ENCODE peak calls at places on chromosomes 6 and 20, in five cellular contexts. One of them, this sample, is unnamed. For H3K27me3, the result is how much of the 10 kb centered on the place peaks cover.

GRCh38 chr6:113857565-113858066 is 471 bp downstream of the MARCKS start:
- DNase-seq in lung: no peak
- DNase-seq in neural progenitor cell: peak
- DNase-seq in PC-9: peak
- DNase-seq in heart left ventricle: no peak
- DNase-seq in this sample: no peak

GRCh38 chr6:44257007-44257752 is at the start of gene SLC35B2:
- DNase-seq in lung: no peak
- DNase-seq in neural progenitor cell: peak
- DNase-seq in PC-9: peak
- DNase-seq in heart left ventricle: peak
- DNase-seq in this sample: peak

GRCh38 chr6:53793318-53793975 is 1.4 kb upstream of the LRRC1 start:
- DNase-seq in lung: peak
- DNase-seq in neural progenitor cell: peak
- DNase-seq in PC-9: peak
- DNase-seq in heart left ventricle: peak
- DNase-seq in this sample: no peak

GRCh38 chr20:53707341-53708102 is 113.9 kb upstream of the ZNF217 start:
- DNase-seq in lung: no peak
- DNase-seq in neural progenitor cell: no peak
- DNase-seq in PC-9: no peak
- DNase-seq in heart left ventricle: no peak
- DNase-seq in this sample: no peak

GRCh38 chr20:62740286-62741141 is 31.9 kb downstream of the NTSR1 start:
- DNase-seq in lung: peak
- DNase-seq in neural progenitor cell: no peak
- DNase-seq in PC-9: peak
- DNase-seq in heart left ventricle: peak
- DNase-seq in this sample: peak

GRCh38 chr20:46049190-46049589 is 20.2 kb downstream of the SLC12A5 start:
- DNase-seq in lung: no peak
- DNase-seq in neural progenitor cell: no peak
- DNase-seq in PC-9: no peak
- DNase-seq in heart left ventricle: no peak
- DNase-seq in this sample: no peak

GRCh38 chr6:166343157-166343502 is 785 bp upstream of the SFT2D1 start:
- DNase-seq in lung: no peak
- DNase-seq in neural progenitor cell: no peak
- DNase-seq in PC-9: no peak
- DNase-seq in heart left ventricle: no peak
- DNase-seq in this sample: no peak

GRCh38 chr6:160810238-160810637 is 108.2 kb downstream of the PLG start:
- DNase-seq in lung: no peak
- DNase-seq in neural progenitor cell: no peak
- DNase-seq in PC-9: no peak
- DNase-seq in heart left ventricle: no peak
- DNase-seq in this sample: no peak

GRCh38 chr6:48765352-48765961 is 654.5 kb upstream of the PTCHD4 start:
- DNase-seq in lung: peak
- DNase-seq in neural progenitor cell: peak
- DNase-seq in PC-9: peak
- DNase-seq in heart left ventricle: peak
- DNase-seq in this sample: no peak

GRCh38 chr6:115545410-115545986 is 515.2 kb downstream of the FRK start:
- DNase-seq in lung: no peak
- DNase-seq in neural progenitor cell: peak
- DNase-seq in PC-9: peak
- DNase-seq in heart left ventricle: no peak
- DNase-seq in this sample: no peak

GRCh38 chr20:63624486-63624885 is 2.4 kb downstream of the GMEB2 start:
- DNase-seq in lung: no peak
- DNase-seq in neural progenitor cell: peak
- DNase-seq in PC-9: no peak
- DNase-seq in heart left ventricle: peak
- DNase-seq in this sample: no peak

GRCh38 chr20:60695223-60695622 is 556.8 kb upstream of the CDH4 start:
- DNase-seq in lung: no peak
- DNase-seq in neural progenitor cell: no peak
- DNase-seq in PC-9: no peak
- DNase-seq in heart left ventricle: no peak
- DNase-seq in this sample: no peak

GRCh38 chr20:58892932-58893224 is 40.4 kb downstream of the GNAS start:
- DNase-seq in lung: no peak
- DNase-seq in neural progenitor cell: no peak
- DNase-seq in PC-9: no peak
- DNase-seq in heart left ventricle: no peak
- DNase-seq in this sample: no peak

GRCh38 chr20:50193851-50194830 is 3.5 kb downstream of the CEBPB start:
- DNase-seq in lung: no peak
- DNase-seq in neural progenitor cell: peak
- DNase-seq in PC-9: peak
- DNase-seq in heart left ventricle: no peak
- DNase-seq in this sample: no peak

GRCh38 chr6:118705799-118706481 is 54.5 kb upstream of the CEP85L start:
- DNase-seq in lung: no peak
- DNase-seq in neural progenitor cell: peak
- DNase-seq in PC-9: peak
- DNase-seq in heart left ventricle: no peak
- DNase-seq in this sample: no peak

GRCh38 chr20:58850693-58851174 is at the start of gene GNAS-AS1:
- DNase-seq in lung: peak
- DNase-seq in neural progenitor cell: peak
- DNase-seq in PC-9: peak
- DNase-seq in heart left ventricle: peak
- DNase-seq in this sample: peak

GRCh38 chr6:146985111-146985510 is 219.1 kb upstream of the STXBP5 start:
- DNase-seq in lung: no peak
- DNase-seq in neural progenitor cell: peak
- DNase-seq in PC-9: no peak
- DNase-seq in heart left ventricle: no peak
- DNase-seq in this sample: no peak

GRCh38 chr20:35264755-35265154 is 13.2 kb downstream of the MMP24OS start:
- DNase-seq in lung: no peak
- DNase-seq in neural progenitor cell: no peak
- DNase-seq in PC-9: peak
- DNase-seq in heart left ventricle: no peak
- DNase-seq in this sample: no peak

GRCh38 chr6:159892053-159892452 is 1.3 kb downstream of the MAS1 start:
- DNase-seq in lung: no peak
- DNase-seq in neural progenitor cell: no peak
- DNase-seq in PC-9: no peak
- DNase-seq in heart left ventricle: no peak
- DNase-seq in this sample: no peak

GRCh38 chr6:11718031-11718430 is 60.6 kb downstream of the ADTRP start:
- DNase-seq in lung: no peak
- DNase-seq in neural progenitor cell: no peak
- DNase-seq in PC-9: no peak
- DNase-seq in heart left ventricle: no peak
- DNase-seq in this sample: no peak

GRCh38 chr6:20640181-20640580 is 105.9 kb downstream of the CDKAL1 start:
- DNase-seq in lung: no peak
- DNase-seq in neural progenitor cell: no peak
- DNase-seq in PC-9: no peak
- DNase-seq in heart left ventricle: no peak
- DNase-seq in this sample: no peak

GRCh38 chr6:583116-583515 is 73.8 kb downstream of the HUS1B start:
- DNase-seq in lung: no peak
- DNase-seq in neural progenitor cell: no peak
- DNase-seq in PC-9: no peak
- DNase-seq in heart left ventricle: no peak
- DNase-seq in this sample: no peak

GRCh38 chr6:582370-582769 is 74.5 kb downstream of the HUS1B start:
- DNase-seq in lung: no peak
- DNase-seq in neural progenitor cell: peak
- DNase-seq in PC-9: no peak
- DNase-seq in heart left ventricle: no peak
- DNase-seq in this sample: no peak

GRCh38 chr6:589090-589489 is 67.8 kb downstream of the HUS1B start:
- DNase-seq in lung: no peak
- DNase-seq in neural progenitor cell: no peak
- DNase-seq in PC-9: no peak
- DNase-seq in heart left ventricle: no peak
- DNase-seq in this sample: no peak

GRCh38 chr6:583639-584038 is 73.3 kb downstream of the HUS1B start:
- DNase-seq in lung: no peak
- DNase-seq in neural progenitor cell: peak
- DNase-seq in PC-9: no peak
- DNase-seq in heart left ventricle: no peak
- DNase-seq in this sample: no peak

GRCh38 chr6:586553-586952 is 70.3 kb downstream of the HUS1B start:
- DNase-seq in lung: no peak
- DNase-seq in neural progenitor cell: no peak
- DNase-seq in PC-9: no peak
- DNase-seq in heart left ventricle: no peak
- DNase-seq in this sample: no peak
- H3K27ac ChIP-seq in lung: no peak
- H3K27ac ChIP-seq in neural progenitor cell: no peak
- H3K27ac ChIP-seq in PC-9: no peak
- H3K27ac ChIP-seq in heart left ventricle: no peak
- H3K27ac ChIP-seq in this sample: no peak

GRCh38 chr6:167826230-167827061 is at the start of gene AFDN:
- DNase-seq in lung: peak
- DNase-seq in neural progenitor cell: peak
- DNase-seq in PC-9: peak
- DNase-seq in heart left ventricle: peak
- DNase-seq in this sample: peak

GRCh38 chr6:167827062-167827587 is 414 bp downstream of the AFDN start:
- DNase-seq in lung: no peak
- DNase-seq in neural progenitor cell: no peak
- DNase-seq in PC-9: peak
- DNase-seq in heart left ventricle: peak
- DNase-seq in this sample: no peak

GRCh38 chr6:167827588-167828324 is 1.0 kb downstream of the AFDN start:
- DNase-seq in lung: peak
- DNase-seq in neural progenitor cell: peak
- DNase-seq in PC-9: peak
- DNase-seq in heart left ventricle: peak
- DNase-seq in this sample: peak

GRCh38 chr6:167829513-167829912 is 2.8 kb downstream of the AFDN start:
- DNase-seq in lung: no peak
- DNase-seq in neural progenitor cell: no peak
- DNase-seq in PC-9: no peak
- DNase-seq in heart left ventricle: no peak
- DNase-seq in this sample: no peak

GRCh38 chr6:167828325-167828956 is 1.7 kb downstream of the AFDN start:
- DNase-seq in lung: no peak
- DNase-seq in neural progenitor cell: no peak
- DNase-seq in PC-9: no peak
- DNase-seq in heart left ventricle: no peak
- DNase-seq in this sample: no peak
- H3K27me3 ChIP-seq in lung: under half
- H3K27me3 ChIP-seq in neural progenitor cell: under half
- H3K27me3 ChIP-seq in PC-9: under half
- H3K27me3 ChIP-seq in heart left ventricle: under half
- H3K27me3 ChIP-seq in this sample: under half

GRCh38 chr20:56428881-56429280 is 16.8 kb downstream of the CASS4 start:
- DNase-seq in lung: no peak
- DNase-seq in neural progenitor cell: no peak
- DNase-seq in PC-9: no peak
- DNase-seq in heart left ventricle: no peak
- DNase-seq in this sample: no peak

GRCh38 chr20:56426026-56426425 is 14.0 kb downstream of the CASS4 start:
- DNase-seq in lung: no peak
- DNase-seq in neural progenitor cell: no peak
- DNase-seq in PC-9: no peak
- DNase-seq in heart left ventricle: no peak
- DNase-seq in this sample: no peak

GRCh38 chr20:56428388-56428787 is 16.3 kb downstream of the CASS4 start:
- DNase-seq in lung: no peak
- DNase-seq in neural progenitor cell: no peak
- DNase-seq in PC-9: no peak
- DNase-seq in heart left ventricle: no peak
- DNase-seq in this sample: no peak

GRCh38 chr20:56427797-56428196 is 15.7 kb downstream of the CASS4 start:
- DNase-seq in lung: no peak
- DNase-seq in neural progenitor cell: no peak
- DNase-seq in PC-9: no peak
- DNase-seq in heart left ventricle: no peak
- DNase-seq in this sample: no peak

DNA sequence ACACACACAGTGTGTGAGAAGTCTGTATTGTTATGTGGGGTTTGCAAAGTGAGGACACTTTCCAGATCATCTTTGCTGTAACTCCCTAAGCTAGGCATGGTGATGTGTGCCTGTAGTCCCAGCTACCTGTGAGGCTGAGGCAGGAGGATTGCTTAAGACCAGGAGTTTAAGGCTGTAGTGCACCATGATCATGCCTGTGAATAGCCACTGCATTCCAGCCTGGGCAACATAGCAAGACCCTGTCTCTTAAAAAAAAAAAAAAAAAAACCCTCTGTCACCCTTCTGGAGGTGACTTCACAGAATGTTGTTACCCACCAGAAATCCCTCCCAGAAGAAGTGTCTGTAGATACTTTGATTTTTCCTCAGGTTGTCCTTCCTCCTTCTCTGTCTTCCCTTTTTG is 14.9 kb downstream of the CASS4 start:
- DNase-seq in lung: no peak
- DNase-seq in neural progenitor cell: no peak
- DNase-seq in PC-9: no peak
- DNase-seq in heart left ventricle: no peak
- DNase-seq in this sample: no peak
- H3K27ac ChIP-seq in lung: no peak
- H3K27ac ChIP-seq in neural progenitor cell: no peak
- H3K27ac ChIP-seq in PC-9: no peak
- H3K27ac ChIP-seq in heart left ventricle: no peak
- H3K27ac ChIP-seq in this sample: no peak

GRCh38 chr20:21496452-21496851 is 17.4 kb downstream of the NKX2-2 start:
- DNase-seq in lung: no peak
- DNase-seq in neural progenitor cell: no peak
- DNase-seq in PC-9: no peak
- DNase-seq in heart left ventricle: no peak
- DNase-seq in this sample: no peak

GRCh38 chr20:21498646-21499045 is 15.2 kb downstream of the NKX2-2 start:
- DNase-seq in lung: no peak
- DNase-seq in neural progenitor cell: no peak
- DNase-seq in PC-9: no peak
- DNase-seq in heart left ventricle: no peak
- DNase-seq in this sample: no peak

GRCh38 chr20:21501184-21501583 is 12.7 kb downstream of the NKX2-2 start:
- DNase-seq in lung: no peak
- DNase-seq in neural progenitor cell: no peak
- DNase-seq in PC-9: no peak
- DNase-seq in heart left ventricle: no peak
- DNase-seq in this sample: no peak

GRCh38 chr20:21500599-21500998 is 13.3 kb downstream of the NKX2-2 start:
- DNase-seq in lung: no peak
- DNase-seq in neural progenitor cell: no peak
- DNase-seq in PC-9: no peak
- DNase-seq in heart left ventricle: no peak
- DNase-seq in this sample: no peak

DNA sequence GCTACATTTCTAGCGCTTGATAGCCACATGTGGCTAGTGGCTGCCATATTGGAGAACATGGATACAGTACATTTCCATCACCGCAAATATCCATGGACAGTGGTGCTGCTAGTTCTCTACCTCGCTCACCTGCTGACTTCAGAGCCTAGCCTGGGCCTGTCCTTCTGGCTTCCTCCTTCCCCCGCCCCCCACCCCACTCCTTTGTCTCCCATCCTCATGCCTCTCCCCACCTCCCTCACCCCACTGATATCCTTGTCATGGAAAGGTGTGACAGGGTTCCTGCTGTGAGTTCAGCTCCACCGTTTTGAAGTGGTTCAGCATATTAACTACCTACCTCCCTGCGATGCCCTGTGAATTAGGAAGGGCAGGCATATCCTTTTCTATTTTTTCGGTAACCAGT is 14.2 kb downstream of the NKX2-2 start:
- DNase-seq in lung: no peak
- DNase-seq in neural progenitor cell: no peak
- DNase-seq in PC-9: no peak
- DNase-seq in heart left ventricle: no peak
- DNase-seq in this sample: no peak
- H3K27me3 ChIP-seq in lung: under half
- H3K27me3 ChIP-seq in neural progenitor cell: under half
- H3K27me3 ChIP-seq in PC-9: under half
- H3K27me3 ChIP-seq in heart left ventricle: under half
- H3K27me3 ChIP-seq in this sample: under half

This sample was measured in CD4-positive, alpha-beta memory T cell.